ENCODE peak calls at places on chromosomes 5 and 9, in ten cellular contexts. Y is amygdala; Z is astrocyte of the cerebellum; A is A172; L is GM12892; R is activated CD4-positive, CD25-positive, alpha-beta regulatory T cell; F is GM04503; I is NCI-H1417; K is GM10248; O is CD8-positive, alpha-beta T cell. M is an unnamed sample.

GRCh38 chr5:115227281-115227680 is 35.4 kb downstream of the PGGT1B start:
- DNase-seq in K (no peak), R (no peak), L (no peak), O (no peak), A (no peak), Z (no peak), Y (no peak), I (no peak), F (no peak), M (no peak)

GRCh38 chr9:137955586-137955985 is 78.0 kb downstream of the CACNA1B start:
- DNase-seq in L (no peak), Z (no peak), R (no peak), Y (no peak), A (no peak), I (no peak), K (no peak), O (no peak), F (no peak), M (no peak)

GRCh38 chr5:123412206-123412605 is 11.0 kb downstream of the CEP120 start:
- DNase-seq in K (no peak), O (no peak), R (no peak), Y (no peak), L (no peak), A (no peak), I (no peak), F (no peak), Z (no peak), M (no peak)

GRCh38 chr9:70049236-70049635 is 5.6 kb downstream of the MAMDC2 start:
- DNase-seq in I (no peak), R (no peak), Z (peak; percentile 49), Y (peak; percentile 30), L (no peak), F (no peak), A (peak; percentile 71), O (no peak), K (no peak), M (no peak)

GRCh38 chr5:139462582-139463276 is at the start of gene ECSCR:
- DNase-seq in O (no peak), F (no peak), K (no peak), Z (no peak), L (no peak), A (no peak), R (no peak), Y (no peak), I (no peak), M (no peak)

GRCh38 chr5:179732918-179733763 is 519 bp downstream of the MAML1 start:
- DNase-seq in O (peak; percentile 24), K (peak; percentile 24), Z (no peak), L (peak; percentile 39), Y (peak; percentile 22), R (peak; percentile 38), I (peak; percentile 84), A (peak; percentile 42), F (no peak), M (peak; percentile 50)

GRCh38 chr9:113992276-113992951 is 85.7 kb downstream of the AMBP start:
- DNase-seq in O (no peak), A (no peak), I (no peak), F (no peak), R (no peak), K (no peak), L (no peak), Y (peak; percentile 95), Z (no peak), M (no peak)

GRCh38 chr9:116274293-116274692 is 120.7 kb downstream of the PAPPA start:
- DNase-seq in Y (no peak), I (no peak), Z (no peak), F (no peak), K (no peak), O (no peak), A (no peak), R (no peak), L (no peak), M (no peak)

GRCh38 chr5:16809816-16810502 is 126.1 kb downstream of the MYO10 start:
- DNase-seq in Z (peak; percentile 87), F (peak; percentile 93), O (no peak), Y (no peak), A (peak; percentile 61), L (no peak), I (no peak), R (no peak), K (no peak), M (no peak)

GRCh38 chr5:19496056-19496455 is 491.9 kb downstream of the CDH18 start:
- DNase-seq in I (no peak), O (no peak), R (no peak), F (no peak), A (peak; percentile 31), K (no peak), L (no peak), Y (no peak), Z (no peak), M (no peak)

GRCh38 chr5:91487420-91487819 is 104.3 kb upstream of the ARRDC3 start:
- DNase-seq in Y (no peak), Z (no peak), R (no peak), F (no peak), K (no peak), O (no peak), L (no peak), A (no peak), I (peak; percentile 16), M (no peak)

GRCh38 chr9:23545728-23546127 is 280.3 kb downstream of the ELAVL2 start:
- DNase-seq in F (no peak), O (no peak), I (no peak), Z (no peak), K (no peak), R (no peak), A (no peak), Y (no peak), L (no peak), M (no peak)

GRCh38 chr5:54905942-54906537 is 79.4 kb downstream of the ESM1 start:
- DNase-seq in O (peak; percentile 57), L (no peak), I (peak; percentile 8), Z (peak; percentile 72), R (peak; percentile 15), F (no peak), Y (peak; percentile 16), A (peak; percentile 64), K (peak; percentile 26), M (peak; percentile 50)

GRCh38 chr5:178111925-178112324 is 1.4 kb upstream of the N4BP3 start:
- DNase-seq in Z (no peak), K (no peak), F (peak; percentile 23), I (no peak), Y (no peak), L (no peak), A (no peak), R (no peak), O (no peak), M (no peak)

M was measured in activated T-helper 2 cell treated with anti-CD3 and anti-CD28 coated beads, Interferon-gamma antibody, Interleukin-2, Interleukin-4, amounts not matched to agents 10 μg/mL and 5 μg/mL and 100 μg/mL, durations not matched to agents 14 hours and 24 hours and 36 hours.